ENCODE peak calls at places on chromosomes 3 and 15, in four cellular contexts. V, Y, B and E are unnamed samples.

GRCh38 chr3:171257251-171258179 is 202.7 kb downstream of the TNIK start:
- DNase-seq in B (no peak), Y (peak), V (peak), E (peak)

GRCh38 chr3:154142608-154143007 is 21.4 kb downstream of the ARHGEF26 start:
- DNase-seq in V (no peak), Y (no peak), B (no peak), E (no peak)

GRCh38 chr3:149384911-149385321 is 7.5 kb upstream of the TM4SF1 start:
- DNase-seq in B (no peak), V (peak), Y (no peak), E (peak)

GRCh38 chr3:127865941-127866340 is 43.6 kb upstream of the MGLL start:
- DNase-seq in Y (no peak), V (peak), B (no peak), E (no peak)

GRCh38 chr3:78139166-78139565 is 1099.3 kb downstream of the ROBO2 start:
- DNase-seq in V (peak), B (no peak), Y (peak), E (no peak)

GRCh38 chr3:147655236-147655635 is 246.1 kb downstream of the ZIC1 start:
- DNase-seq in Y (no peak), B (no peak), V (peak), E (no peak)

GRCh38 chr3:125401402-125401801 is 26.3 kb upstream of the ZNF148 start:
- DNase-seq in Y (no peak), V (peak), B (no peak), E (no peak)

GRCh38 chr3:71416868-71417267 is 166.7 kb downstream of the FOXP1 start:
- DNase-seq in Y (no peak), B (no peak), V (no peak), E (no peak)

GRCh38 chr3:64438837-64439236 is 213.6 kb upstream of the PRICKLE2 start:
- DNase-seq in V (no peak), B (no peak), Y (no peak), E (no peak)

GRCh38 chr15:50828610-50829206 is 63.2 kb upstream of the SPPL2A start:
- DNase-seq in Y (peak), V (peak), B (no peak), E (peak)

GRCh38 chr3:87227835-87228144 is 681 bp downstream of the CHMP2B start:
- DNase-seq in B (no peak), Y (no peak), V (no peak), E (no peak)

GRCh38 chr15:79117442-79118204 is 27.0 kb upstream of the RASGRF1 start:
- DNase-seq in V (no peak), B (no peak), Y (no peak), E (no peak)

GRCh38 chr3:193869221-193870201 is 266.4 kb upstream of the HES1 start:
- DNase-seq in Y (peak), B (no peak), V (peak), E (peak)

GRCh38 chr3:106728315-106728821 is 648.9 kb upstream of the CCDC54 start:
- DNase-seq in B (no peak), Y (peak), V (peak), E (peak)

GRCh38 chr3:58246148-58247051 is 8.8 kb downstream of the ABHD6 start:
- DNase-seq in V (no peak), B (no peak), Y (no peak), E (no peak)

GRCh38 chr3:114880078-114880477 is 267.0 kb downstream of the ZBTB20 start:
- DNase-seq in B (no peak), V (no peak), Y (no peak), E (no peak)

GRCh38 chr3:171129827-171130226 is 103.3 kb upstream of the SLC2A2 start:
- DNase-seq in Y (no peak), V (peak), B (no peak), E (no peak)

GRCh38 chr3:190012784-190013183 is 107.9 kb downstream of the P3H2 start:
- DNase-seq in Y (no peak), B (no peak), V (no peak), E (no peak)

GRCh38 chr15:95994418-95994817 is 336.1 kb upstream of the NR2F2 start:
- DNase-seq in V (peak), Y (no peak), B (no peak), E (no peak)

GRCh38 chr3:9324944-9325343 is 37.9 kb upstream of the THUMPD3 start:
- DNase-seq in Y (no peak), B (no peak), V (no peak), E (no peak)

GRCh38 chr3:135970500-135971116 is 5.1 kb downstream of the PPP2R3A start:
- DNase-seq in B (no peak), V (peak), Y (no peak), E (no peak)

GRCh38 chr15:62059108-62059817 is 984 bp downstream of the VPS13C start:
- DNase-seq in V (peak), Y (no peak), B (no peak), E (no peak)

GRCh38 chr15:41001524-41001923 is 48.3 kb downstream of the CHAC1 start:
- DNase-seq in B (no peak), Y (no peak), V (no peak), E (no peak)

GRCh38 chr3:192039593-192039992 is 578.6 kb downstream of the PYDC2 start:
- DNase-seq in B (no peak), V (no peak), Y (no peak), E (no peak)

GRCh38 chr15:44801368-44801767 is 65.0 kb downstream of the TRIM69 start:
- DNase-seq in B (no peak), V (no peak), Y (no peak), E (no peak)

GRCh38 chr3:80993241-80993945 is 768.1 kb downstream of the GBE1 start:
- DNase-seq in Y (no peak), V (no peak), B (no peak), E (no peak)

GRCh38 chr3:188047536-188047935 is 106.4 kb upstream of the LPP start:
- DNase-seq in B (no peak), Y (no peak), V (no peak), E (no peak)

DNA sequence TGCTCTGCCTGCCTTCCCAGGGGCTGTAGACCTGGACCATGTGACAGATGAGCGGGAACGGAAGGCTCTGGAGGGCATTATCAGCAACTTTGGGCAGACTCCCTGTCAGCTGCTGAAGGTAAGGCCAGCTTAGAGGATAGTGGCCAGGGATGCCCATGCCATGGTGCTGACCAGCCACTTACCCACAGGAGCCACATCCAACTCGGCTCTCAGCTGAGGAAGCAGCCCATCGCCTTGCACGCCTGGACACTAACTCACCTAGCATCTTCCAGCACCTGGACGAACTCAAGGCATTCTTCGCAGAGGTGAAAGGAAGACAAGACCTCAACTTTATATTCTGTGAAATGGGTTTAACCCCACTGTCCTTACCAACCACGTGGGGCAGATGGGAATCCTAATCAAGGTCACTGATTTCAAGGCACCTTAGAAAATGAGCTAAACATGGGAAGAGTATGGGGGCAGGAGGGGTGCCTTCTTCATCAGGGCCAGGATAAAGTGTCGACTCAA is 26.7 kb downstream of the NBEAL2 start:
- DNase-seq in Y (no peak), B (no peak), V (no peak), E (no peak)
- H3K4me3 ChIP-seq in Y (no peak), B (no peak), V (no peak), E (no peak)

DNA sequence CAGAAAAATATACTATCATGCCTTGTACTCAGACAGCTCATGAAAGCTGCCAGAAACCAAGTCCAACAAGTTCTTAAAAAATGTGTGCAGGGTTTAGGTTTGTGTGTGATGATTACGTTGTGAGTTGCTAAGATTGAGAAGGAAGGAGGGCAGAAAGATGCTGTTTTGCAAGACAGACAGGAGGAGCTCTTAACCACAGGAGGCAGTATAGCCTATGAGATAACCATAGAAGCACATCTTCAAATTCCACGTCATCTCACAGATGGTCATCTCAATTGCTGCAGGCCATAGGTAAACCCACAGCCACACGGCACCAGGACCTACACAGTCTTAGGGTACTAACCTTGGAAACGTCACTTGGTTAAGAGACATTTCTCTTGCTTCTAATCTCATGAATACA is 192.0 kb downstream of the STT3B start:
- DNase-seq in V (peak), B (no peak), Y (no peak), E (no peak)
- TF ChIP-seq CTCF in V (peak), B (peak), Y (peak), E (no peak)

GRCh38 chr3:37249717-37250116 is 75.3 kb upstream of the LRRFIP2 start:
- DNase-seq in Y (no peak), B (no peak), V (no peak), E (no peak)

GRCh38 chr3:37248179-37248578 is 73.8 kb upstream of the LRRFIP2 start:
- DNase-seq in V (no peak), Y (no peak), B (no peak), E (no peak)

GRCh38 chr3:37249294-37249693 is 74.9 kb upstream of the LRRFIP2 start:
- DNase-seq in Y (no peak), B (no peak), V (no peak), E (no peak)

GRCh38 chr3:37245003-37245402 is 70.6 kb upstream of the LRRFIP2 start:
- DNase-seq in B (no peak), V (no peak), Y (no peak), E (no peak)

GRCh38 chr3:37247398-37248114 is 73.2 kb upstream of the LRRFIP2 start:
- DNase-seq in Y (no peak), V (no peak), B (no peak), E (no peak)
- H3K4me3 ChIP-seq in Y (no peak), V (no peak), B (no peak), E (no peak)

GRCh38 chr15:82414536-82415191 is 15.0 kb upstream of the GOLGA6L9 start:
- DNase-seq in B (no peak), V (peak), Y (no peak), E (no peak)
- TF ChIP-seq CTCF in B (no peak), V (no peak), Y (no peak), E (no peak)

GRCh38 chr3:112963683-112964082 is 11.2 kb downstream of the CD200R1 start:
- DNase-seq in V (no peak), Y (no peak), B (no peak), E (no peak)

GRCh38 chr3:112972158-112972557 is 2.7 kb downstream of the CD200R1 start:
- DNase-seq in V (no peak), Y (no peak), B (no peak), E (no peak)

GRCh38 chr3:112967425-112967824 is 7.5 kb downstream of the CD200R1 start:
- DNase-seq in V (no peak), Y (no peak), B (no peak), E (no peak)

GRCh38 chr3:112967828-112968227 is 7.1 kb downstream of the CD200R1 start:
- DNase-seq in V (no peak), Y (no peak), B (no peak), E (no peak)

DNA sequence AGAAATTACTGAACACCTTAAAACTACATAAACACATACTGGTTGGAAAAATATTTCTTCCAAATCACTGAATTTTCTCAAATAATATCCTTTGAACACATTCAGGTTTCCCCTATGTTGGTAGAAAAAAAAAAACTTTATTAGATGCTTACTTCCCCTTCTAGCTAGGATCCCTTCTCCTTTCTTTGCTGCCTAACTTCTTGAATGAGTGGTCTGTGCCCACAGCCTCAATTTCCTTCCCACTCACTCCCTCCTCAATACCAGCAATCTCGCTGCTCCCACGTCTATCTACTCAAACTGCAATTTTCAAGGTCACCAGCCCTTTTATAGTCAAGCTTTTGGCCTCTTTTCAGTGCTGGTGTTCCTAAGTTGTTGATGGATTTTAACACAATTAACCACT is 8.3 kb downstream of the CD200R1 start:
- DNase-seq in B (no peak), Y (no peak), V (no peak), E (no peak)
- H3K4me3 ChIP-seq in B (no peak), Y (no peak), V (no peak), E (no peak)

DNA sequence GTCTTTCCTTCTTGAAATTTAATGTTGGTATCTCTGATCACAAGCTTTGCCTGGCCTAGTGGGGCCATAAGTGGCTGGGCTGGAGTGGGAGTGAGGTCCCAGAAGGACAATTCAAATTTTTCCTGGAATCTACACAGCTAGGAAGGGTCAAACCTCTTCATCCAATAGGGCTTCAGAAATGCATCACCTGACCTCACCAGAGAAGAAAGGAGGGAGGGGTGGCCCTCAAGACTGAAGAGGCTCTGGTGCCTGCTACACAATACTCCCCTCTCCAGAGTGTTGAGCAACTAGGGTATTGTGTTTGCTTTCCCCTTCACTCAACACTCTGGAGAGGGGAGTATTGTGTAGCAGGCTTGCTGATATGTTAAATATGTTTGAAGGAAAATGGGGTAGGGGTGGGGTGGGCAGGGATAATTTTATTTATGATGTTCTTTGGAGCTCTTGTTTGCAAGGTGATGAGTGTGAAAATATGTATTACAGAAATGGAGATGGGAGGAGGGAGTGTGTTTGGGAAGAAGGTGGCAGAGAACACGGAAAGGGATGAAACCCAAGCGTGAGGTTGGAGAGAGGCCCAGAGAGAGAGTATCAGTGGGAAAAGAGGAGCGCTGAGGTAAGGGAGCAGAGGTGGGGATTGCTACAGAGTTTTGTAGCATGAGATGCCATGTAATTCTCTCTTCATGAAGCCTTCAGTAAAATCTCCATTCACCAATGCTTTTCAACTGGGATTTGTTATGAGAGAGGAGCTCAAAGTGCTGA is 5.7 kb upstream of the KLHL24 start:
- DNase-seq in B (no peak), Y (no peak), V (no peak), E (no peak)
- TF ChIP-seq CTCF in B (no peak), Y (no peak), V (no peak), E (no peak)

GRCh38 chr15:47296911-47297310 is 420.4 kb upstream of the SEMA6D start:
- DNase-seq in B (no peak), V (no peak), Y (no peak), E (no peak)
- H3K4me3 ChIP-seq in B (no peak), V (no peak), Y (no peak), E (no peak)